ENCODE peak calls at places on chromosome 10, in five cellular contexts. N is tibial nerve, P is SJSA1, J is WERI-Rb-1, E is endodermal cell. V is an unnamed sample.

GRCh38 chr10:49362596-49363260 is 33.2 kb downstream of the DRGX start:
- DNase-seq in N (no peak), P (no peak), J (no peak), E (no peak), V (no peak)

GRCh38 chr10:74021248-74022055 is 23.5 kb downstream of the VCL start:
- DNase-seq in N (no peak), P (peak; percentile 65), J (no peak), E (no peak), V (no peak)

GRCh38 chr10:14092749-14093148 is 238.0 kb downstream of the FRMD4A start:
- DNase-seq in N (no peak), P (no peak), J (no peak), E (no peak), V (no peak)

GRCh38 chr10:44960482-44961230 is 1.1 kb downstream of the RASSF4 start:
- DNase-seq in N (no peak), P (no peak), J (no peak), E (peak; percentile 47), V (peak; percentile 18)

GRCh38 chr10:45593938-45594275 is 78.7 kb downstream of the ZFAND4 start:
- DNase-seq in N (no peak), P (peak; percentile 2), J (no peak), E (no peak), V (no peak)

GRCh38 chr10:1358860-1359598 is 302.8 kb downstream of the WDR37 start:
- DNase-seq in N (no peak), P (peak; percentile 16), J (no peak), E (peak; percentile 51), V (no peak)

GRCh38 chr10:43695321-43695720 is 46.6 kb upstream of the ZNF32 start:
- DNase-seq in N (no peak), P (no peak), J (no peak), E (no peak), V (no peak)

GRCh38 chr10:31062856-31063255 is 31.2 kb upstream of the ZNF438 start:
- DNase-seq in N (no peak), P (no peak), J (no peak), E (no peak), V (no peak)

GRCh38 chr10:28796606-28797512 is 119.5 kb downstream of the BAMBI start:
- DNase-seq in N (peak; percentile 17), P (peak; percentile 36), J (no peak), E (no peak), V (no peak)

GRCh38 chr10:60549686-60550085 is 160.0 kb upstream of the ANK3 start:
- DNase-seq in N (no peak), P (peak; percentile 5), J (no peak), E (no peak), V (peak; percentile 11)

GRCh38 chr10:52442576-52442975 is 128.5 kb downstream of the DKK1 start:
- DNase-seq in N (no peak), P (no peak), J (no peak), E (no peak), V (no peak)

GRCh38 chr10:92742331-92743228 is 52.8 kb downstream of the HHEX start:
- DNase-seq in N (no peak), P (no peak), J (no peak), E (no peak), V (no peak)

GRCh38 chr10:30999084-30999712 is 32.5 kb downstream of the ZNF438 start:
- DNase-seq in N (peak; percentile 48), P (peak; percentile 48), J (no peak), E (no peak), V (no peak)

GRCh38 chr10:28991326-28991725 is 297.5 kb upstream of the LYZL1 start:
- DNase-seq in N (no peak), P (peak; percentile 59), J (no peak), E (peak; percentile 52), V (no peak)

GRCh38 chr10:117486606-117487005 is 55.9 kb upstream of the EMX2 start:
- DNase-seq in N (no peak), P (no peak), J (no peak), E (no peak), V (no peak)

GRCh38 chr10:18222870-18223269 is 82.6 kb downstream of the CACNB2 start:
- DNase-seq in N (no peak), P (no peak), J (no peak), E (no peak), V (no peak)

GRCh38 chr10:15624405-15625191 is 95.1 kb downstream of the ITGA8 start:
- DNase-seq in N (no peak), P (no peak), J (no peak), E (no peak), V (no peak)

GRCh38 chr10:620417-620816 is 69.1 kb downstream of the DIP2C start:
- DNase-seq in N (no peak), P (no peak), J (no peak), E (no peak), V (no peak)

GRCh38 chr10:28913850-28914249 is 236.5 kb downstream of the BAMBI start:
- DNase-seq in N (no peak), P (no peak), J (no peak), E (no peak), V (no peak)

GRCh38 chr10:75788394-75789205 is 357.2 kb downstream of the LRMDA start:
- DNase-seq in N (peak; percentile 44), P (no peak), J (no peak), E (no peak), V (no peak)

GRCh38 chr10:93541402-93542357 is 24.8 kb upstream of the FFAR4 start:
- DNase-seq in N (peak; percentile 45), P (peak; percentile 32), J (peak; percentile 84), E (peak; percentile 86), V (peak; percentile 67)

GRCh38 chr10:29600821-29601220 is 34.0 kb downstream of the SVIL start:
- DNase-seq in N (no peak), P (no peak), J (no peak), E (no peak), V (no peak)

GRCh38 chr10:114623661-114624294 is 34.3 kb downstream of the ABLIM1 start:
- DNase-seq in N (no peak), P (peak; percentile 93), J (no peak), E (peak; percentile 60), V (peak; percentile 19)

GRCh38 chr10:102399217-102400021 is 3.9 kb downstream of the NFKB2 start:
- DNase-seq in N (peak; percentile 81), P (peak; percentile 82), J (peak; percentile 89), E (peak; percentile 95), V (peak; percentile 97)

GRCh38 chr10:60666221-60666620 is 112.1 kb upstream of the CDK1 start:
- DNase-seq in N (no peak), P (no peak), J (no peak), E (no peak), V (no peak)

GRCh38 chr10:24703700-24704099 is 20.0 kb downstream of the ARHGAP21 start:
- DNase-seq in N (peak; percentile 40), P (no peak), J (no peak), E (no peak), V (no peak)

GRCh38 chr10:51879238-51879637 is 179.8 kb upstream of the CSTF2T start:
- DNase-seq in N (no peak), P (peak; percentile 70), J (no peak), E (no peak), V (no peak)

GRCh38 chr10:105187243-105187642 is 546.2 kb downstream of the SORCS3 start:
- DNase-seq in N (no peak), P (no peak), J (peak; percentile 74), E (no peak), V (no peak)

GRCh38 chr10:105183506-105183905 is 542.4 kb downstream of the SORCS3 start:
- DNase-seq in N (no peak), P (no peak), J (no peak), E (no peak), V (no peak)

GRCh38 chr10:105185101-105185500 is 544.0 kb downstream of the SORCS3 start:
- DNase-seq in N (no peak), P (no peak), J (no peak), E (no peak), V (no peak)

GRCh38 chr10:105181616-105182015 is 540.5 kb downstream of the SORCS3 start:
- DNase-seq in N (no peak), P (no peak), J (no peak), E (no peak), V (no peak)
- H3K36me3 ChIP-seq in N (no peaks in the 10 kb centered on the region), P (no peaks in the 10 kb centered on the region), J (no peaks in the 10 kb centered on the region), E (no peaks in the 10 kb centered on the region), V (no peaks in the 10 kb centered on the region)

GRCh38 chr10:86798030-86798429 is 41.6 kb downstream of the BMPR1A start:
- DNase-seq in N (no peak), P (no peak), J (no peak), E (no peak), V (no peak)

GRCh38 chr10:86795353-86795752 is 38.9 kb downstream of the BMPR1A start:
- DNase-seq in N (no peak), P (peak; percentile 62), J (no peak), E (no peak), V (peak; percentile 49)

GRCh38 chr10:86799188-86799845 is 42.9 kb downstream of the BMPR1A start:
- DNase-seq in N (no peak), P (no peak), J (no peak), E (no peak), V (no peak)

GRCh38 chr10:86801995-86802394 is 45.6 kb downstream of the BMPR1A start:
- DNase-seq in N (no peak), P (no peak), J (peak; percentile 53), E (no peak), V (no peak)

DNA sequence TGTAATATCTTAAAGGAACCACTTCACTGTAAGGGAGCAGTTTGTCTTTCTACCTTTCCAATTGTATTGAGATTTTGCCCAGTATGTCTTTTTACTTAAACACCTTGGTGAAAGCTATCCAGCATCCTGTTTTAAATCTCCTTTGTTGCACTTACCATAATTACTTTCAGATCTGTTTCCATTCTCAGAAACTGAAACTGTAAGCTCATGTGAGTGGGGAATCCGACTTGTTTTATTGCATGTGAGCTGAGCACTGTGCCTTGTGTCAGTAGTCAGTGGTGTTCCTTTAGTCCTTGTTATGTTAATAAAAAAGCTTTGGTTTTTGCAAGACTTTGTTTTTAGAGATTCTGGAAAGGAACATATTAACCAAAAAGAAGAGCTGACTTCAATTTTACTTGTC is 42.2 kb downstream of the BMPR1A start:
- DNase-seq in N (no peak), P (peak; percentile 21), J (peak; percentile 46), E (no peak), V (no peak)
- H3K4me3 ChIP-seq in N (no peak overlapping the region), P (no peak overlapping the region), J (no peak overlapping the region), E (no peak overlapping the region), V (no peak overlapping the region)

GRCh38 chr10:68759223-68759863 is 38.3 kb downstream of the CCAR1 start:
- DNase-seq in N (no peak), P (no peak), J (no peak), E (no peak), V (no peak)
- H3K36me3 ChIP-seq in N (peaks cover 95% of the 10 kb centered on the region), P (peaks cover 97% of the 10 kb centered on the region), J (peaks cover 95% of the 10 kb centered on the region), E (peaks cover 82% of the 10 kb centered on the region), V (peaks cover 42% of the 10 kb centered on the region)

GRCh38 chr10:7529638-7530037 is 118.8 kb upstream of the SFMBT2 start:
- DNase-seq in N (no peak), P (peak; percentile 39), J (peak; percentile 5), E (peak; percentile 83), V (peak; percentile 59)

GRCh38 chr10:7527468-7527867 is 116.6 kb upstream of the SFMBT2 start:
- DNase-seq in N (no peak), P (no peak), J (no peak), E (no peak), V (no peak)

GRCh38 chr10:7523656-7524055 is 112.8 kb upstream of the SFMBT2 start:
- DNase-seq in N (no peak), P (no peak), J (no peak), E (peak; percentile 28), V (no peak)

GRCh38 chr10:7525314-7526016 is 114.6 kb upstream of the SFMBT2 start:
- DNase-seq in N (peak; percentile 93), P (peak; percentile 74), J (peak; percentile 12), E (peak; percentile 87), V (peak; percentile 82)

GRCh38 chr10:7526017-7526400 is 115.2 kb upstream of the SFMBT2 start:
- DNase-seq in N (no peak), P (no peak), J (no peak), E (peak; percentile 57), V (no peak)
- H3K4me3 ChIP-seq in N (no peak overlapping the region), P (no peak overlapping the region), J (no peak overlapping the region), E (no peak overlapping the region), V (no peak overlapping the region)